ENCODE peak calls at places on chromosome 16, in eight cellular contexts. Y is IMR-90, M is prostate gland, L is sigmoid colon, R is Peyer's patch, U is tibial nerve, O is ovary, E is suprapubic skin. K is an unnamed sample. For H3K27me3, the result is how much of the 10 kb centered on the place peaks cover.

GRCh38 chr16:51875834-51876725 is 670.9 kb downstream of the TOX3 start:
- DNase-seq in M (no peak), R (no peak), E (no peak), O (no peak), U (no peak), L (no peak), Y (no peak), K (no peak)

GRCh38 chr16:296276-296675 is 13.3 kb downstream of the PDIA2 start:
- DNase-seq in R (no peak), L (no peak), U (no peak), Y (no peak), M (no peak), E (no peak), O (no peak), K (no peak)

GRCh38 chr16:29147710-29148425 is 163.0 kb downstream of the LAT start:
- DNase-seq in R (peak), L (no peak), U (no peak), O (no peak), M (no peak), Y (no peak), E (no peak), K (peak)

GRCh38 chr16:22763655-22764054 is 50.3 kb upstream of the HS3ST2 start:
- DNase-seq in R (no peak), O (no peak), Y (no peak), U (no peak), E (no peak), L (peak), M (no peak), K (no peak)

GRCh38 chr16:30985401-30986128 is 558 bp downstream of the HSD3B7 start:
- DNase-seq in O (peak), R (peak), E (no peak), L (no peak), M (peak), Y (no peak), U (no peak), K (peak)

GRCh38 chr16:11788914-11789313 is 8.1 kb downstream of the ZC3H7A start:
- DNase-seq in U (no peak), O (no peak), L (no peak), E (peak), Y (no peak), R (no peak), M (no peak), K (no peak)

GRCh38 chr16:64952177-64952576 is 169.7 kb downstream of the CDH11 start:
- DNase-seq in Y (peak), U (no peak), E (no peak), M (no peak), L (no peak), O (no peak), R (no peak), K (no peak)

GRCh38 chr16:4837733-4838501 is 9.2 kb downstream of the GLYR1 start:
- DNase-seq in O (no peak), Y (no peak), L (no peak), E (no peak), U (no peak), M (no peak), R (no peak), K (no peak)

GRCh38 chr16:79047337-79047736 is 553.2 kb downstream of the MAF start:
- DNase-seq in Y (no peak), L (no peak), M (no peak), R (no peak), O (no peak), E (no peak), U (no peak), K (no peak)

GRCh38 chr16:15650698-15651161 is 685 bp downstream of the NDE1 start:
- DNase-seq in Y (peak), M (no peak), U (peak), O (peak), E (no peak), R (peak), L (no peak), K (peak)

GRCh38 chr16:57871457-57871856 is 69.2 kb upstream of the KIFC3 start:
- DNase-seq in U (no peak), Y (peak), L (no peak), O (no peak), E (no peak), R (no peak), M (no peak), K (no peak)

GRCh38 chr16:29779474-29779873 is 1.4 kb downstream of the ZG16 start:
- DNase-seq in U (no peak), R (no peak), O (no peak), Y (no peak), L (no peak), M (no peak), E (no peak), K (no peak)

GRCh38 chr16:23355106-23355670 is 53.1 kb downstream of the SCNN1B start:
- DNase-seq in M (no peak), E (no peak), O (no peak), R (no peak), L (peak), U (no peak), Y (no peak), K (no peak)

GRCh38 chr16:67843343-67843765 is 1.2 kb downstream of the THAP11 start:
- DNase-seq in L (peak), Y (peak), O (no peak), M (no peak), R (peak), E (no peak), U (no peak), K (no peak)
- TF ChIP-seq CTCF in L (no peak), Y (no peak), O (no peak), M (no peak), R (no peak), E (no peak), U (no peak), K (no peak)

GRCh38 chr16:67651847-67652246 is 6.9 kb downstream of the CARMIL2 start:
- DNase-seq in E (no peak), M (no peak), R (no peak), O (no peak), L (no peak), U (no peak), Y (no peak), K (no peak)
- H3K27me3 ChIP-seq in E (half or more), M (under half), R (under half), O (under half), L (half or more), U (half or more), Y (half or more), K (under half)

GRCh38 chr16:89156740-89157645 is 14.6 kb upstream of the CDH15 start:
- DNase-seq in Y (no peak), R (no peak), O (no peak), U (no peak), L (no peak), M (no peak), E (no peak), K (no peak)

GRCh38 chr16:89155184-89155679 is 16.3 kb upstream of the CDH15 start:
- DNase-seq in L (peak), M (peak), Y (peak), E (no peak), O (peak), U (peak), R (peak), K (no peak)

GRCh38 chr16:89157778-89158177 is 13.8 kb upstream of the CDH15 start:
- DNase-seq in E (no peak), L (no peak), Y (no peak), U (no peak), M (no peak), O (no peak), R (no peak), K (no peak)

GRCh38 chr16:89154390-89155183 is 17.0 kb upstream of the CDH15 start:
- DNase-seq in R (no peak), L (no peak), E (no peak), Y (no peak), M (no peak), U (no peak), O (no peak), K (no peak)

DNA sequence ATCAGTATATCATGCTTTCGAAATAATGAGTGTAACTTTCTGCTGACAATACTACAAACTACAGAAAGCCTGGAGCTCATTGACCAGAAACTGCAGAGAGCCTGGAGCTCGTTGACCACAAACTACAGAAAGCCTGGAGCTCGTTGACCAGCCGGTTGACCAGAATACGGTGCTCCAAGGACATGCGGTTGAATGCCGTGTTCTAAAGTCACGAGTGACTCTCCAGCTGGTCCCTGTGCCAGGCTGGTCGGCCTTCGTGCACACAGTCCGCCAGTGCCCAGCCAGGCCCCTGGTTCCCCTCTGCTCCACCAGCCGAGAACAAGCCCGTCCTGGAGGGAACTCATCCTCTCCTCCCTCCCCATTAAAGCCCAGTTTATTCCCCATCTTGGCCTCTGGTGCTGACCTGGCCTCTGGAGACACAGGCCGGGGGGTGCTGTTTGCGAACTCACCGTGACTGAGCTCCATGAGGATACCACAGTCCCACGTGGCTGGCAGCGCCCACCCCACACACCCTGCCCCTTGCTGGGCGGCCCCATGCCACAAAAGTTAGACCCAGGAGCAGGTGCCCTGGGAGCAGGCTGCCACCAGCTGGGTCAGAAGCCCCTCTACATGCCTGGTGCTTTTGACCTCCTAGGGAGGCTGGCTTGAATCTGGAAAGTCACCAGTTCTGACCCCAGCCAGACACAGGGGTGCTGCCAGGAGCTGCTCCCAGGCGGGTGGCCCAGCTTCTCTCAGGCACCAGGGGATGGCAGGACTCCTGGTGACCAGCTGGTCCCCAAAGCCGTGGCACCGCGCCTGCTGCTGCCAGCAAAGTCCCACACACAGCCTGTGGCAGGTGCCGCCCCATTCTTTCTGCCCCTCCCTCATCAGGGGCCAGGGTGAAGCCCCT is 15.5 kb upstream of the CDH15 start:
- DNase-seq in E (no peak), U (no peak), R (no peak), O (no peak), M (no peak), Y (no peak), L (no peak), K (no peak)
- TF ChIP-seq POLR2A in E (no peak), U (no peak), R (no peak), O (no peak), M (no peak), Y (no peak), L (no peak), K (no peak)

DNA sequence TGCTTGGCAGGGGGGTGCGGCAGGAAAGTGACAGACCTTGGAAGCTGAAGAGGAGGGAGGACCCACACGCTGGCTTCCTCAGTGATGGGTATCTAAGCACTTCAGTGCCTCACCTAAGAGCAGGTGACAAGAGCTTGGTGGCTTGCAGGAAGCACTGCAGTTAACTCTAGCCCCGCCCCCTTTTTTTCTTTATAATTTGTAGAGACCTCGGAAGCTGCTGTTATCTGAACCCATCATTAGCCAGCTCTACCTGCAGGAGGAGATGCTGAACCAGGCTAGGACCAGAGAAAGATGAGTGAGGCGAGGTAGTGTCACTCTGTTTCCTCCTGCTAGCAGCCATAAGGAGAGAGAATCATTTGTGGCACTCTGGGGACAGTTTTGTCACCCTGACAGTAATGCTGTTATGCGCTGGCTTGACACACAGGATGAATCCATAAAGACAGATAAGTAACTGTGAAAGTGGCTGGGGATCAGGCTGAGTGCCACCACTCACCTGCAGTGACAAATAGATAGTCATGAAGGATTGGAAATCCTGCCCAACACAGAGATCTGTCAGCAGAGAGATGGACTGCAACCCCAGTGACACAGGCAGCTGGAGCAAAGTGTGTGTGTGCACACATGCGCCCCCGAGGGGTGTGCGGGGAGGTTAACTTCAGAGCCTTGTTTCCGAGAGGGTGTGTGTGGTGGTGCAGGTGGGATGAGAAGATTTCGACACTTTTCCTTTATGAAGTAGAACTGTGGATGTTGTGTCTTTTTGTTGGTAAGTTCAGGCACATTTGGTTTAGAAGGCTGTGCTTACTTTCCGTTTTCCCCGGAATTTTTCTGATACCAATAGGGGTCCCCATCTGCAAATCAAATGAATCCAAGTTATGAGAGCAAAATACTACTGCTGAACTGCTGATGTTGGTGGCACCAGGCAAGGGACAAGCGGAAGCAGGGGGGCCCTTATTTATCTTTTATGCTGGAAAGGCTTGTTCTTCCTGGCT is 223.9 kb downstream of the IRX3 start:
- DNase-seq in R (no peak), O (no peak), Y (no peak), U (no peak), L (no peak), M (no peak), E (no peak), K (no peak)
- TF ChIP-seq CTCF in R (no peak), O (no peak), Y (no peak), U (no peak), L (no peak), M (no peak), E (no peak), K (peak)

GRCh38 chr16:77402118-77402517 is 32.7 kb downstream of the ADAMTS18 start:
- DNase-seq in M (no peak), O (no peak), E (no peak), L (no peak), Y (no peak), U (no peak), R (no peak), K (no peak)

GRCh38 chr16:77406680-77407079 is 28.2 kb downstream of the ADAMTS18 start:
- DNase-seq in M (no peak), Y (peak), L (no peak), O (no peak), R (no peak), E (no peak), U (no peak), K (no peak)

GRCh38 chr16:77404823-77405222 is 30.0 kb downstream of the ADAMTS18 start:
- DNase-seq in O (no peak), R (no peak), M (no peak), L (no peak), U (no peak), Y (no peak), E (no peak), K (no peak)

GRCh38 chr16:77402672-77403071 is 32.2 kb downstream of the ADAMTS18 start:
- DNase-seq in M (no peak), U (no peak), Y (no peak), L (no peak), E (no peak), O (no peak), R (no peak), K (no peak)

GRCh38 chr16:77403732-77404131 is 31.1 kb downstream of the ADAMTS18 start:
- DNase-seq in M (no peak), R (no peak), U (no peak), E (no peak), O (no peak), L (no peak), Y (no peak), K (no peak)
- H3K27me3 ChIP-seq in M (under half), R (under half), U (under half), E (under half), O (under half), L (under half), Y (under half), K (under half)

K was measured in right lobe of liver.